ENCODE peak calls at places on chromosome 19, in four cellular contexts. F, D, W and I are unnamed samples.

GRCh38 chr19:58279042-58279924 is 528 bp downstream of the ZNF8 start:
- DNase-seq in F (peak; percentile 82), D (peak; percentile 91), W (peak; percentile 70), I (peak; percentile 58)

GRCh38 chr19:35115538-35115951 is at the start of gene FXYD3:
- DNase-seq in F (no peak), D (no peak), W (no peak), I (peak; percentile 42)

GRCh38 chr19:35353635-35354034 is 4.6 kb upstream of the FFAR3 start:
- DNase-seq in F (no peak), D (no peak), W (no peak), I (no peak)

GRCh38 chr19:51417107-51417806 is at the start of gene SIGLEC10:
- DNase-seq in F (peak; percentile 34), D (peak; percentile 77), W (no peak), I (no peak)

GRCh38 chr19:46341937-46342336 is 5.0 kb upstream of the PPP5C start:
- DNase-seq in F (no peak), D (no peak), W (no peak), I (no peak)

GRCh38 chr19:40390084-40390742 is at the start of gene HIPK4:
- DNase-seq in F (no peak), D (no peak), W (no peak), I (no peak)

GRCh38 chr19:57576661-57577060 is 2.0 kb downstream of the ZNF416 start:
- DNase-seq in F (no peak), D (no peak), W (no peak), I (no peak)

GRCh38 chr19:2549701-2550191 is 73.8 kb downstream of the GADD45B start:
- DNase-seq in F (peak; percentile 73), D (peak; percentile 90), W (peak; percentile 82), I (peak; percentile 53)

GRCh38 chr19:19209372-19209771 is 2.4 kb upstream of the NCAN start:
- DNase-seq in F (no peak), D (no peak), W (no peak), I (no peak)

GRCh38 chr19:11541238-11541637 is 2.6 kb downstream of the CNN1 start:
- DNase-seq in F (no peak), D (no peak), W (no peak), I (no peak)

GRCh38 chr19:1279782-1280341 is 4.5 kb downstream of the FAM174C start:
- DNase-seq in F (peak; percentile 87), D (peak; percentile 94), W (peak; percentile 82), I (peak; percentile 83)
- TF ChIP-seq CTCF in F (peak; percentile 92), D (peak; percentile 94), W (peak; percentile 98), I (peak; percentile 86)

GRCh38 chr19:4013886-4014540 is 6.5 kb downstream of the PIAS4 start:
- DNase-seq in F (no peak), D (peak; percentile 48), W (no peak), I (no peak)

GRCh38 chr19:4010808-4011110 is 3.2 kb downstream of the PIAS4 start:
- DNase-seq in F (no peak), D (no peak), W (no peak), I (no peak)

GRCh38 chr19:4009990-4010807 is 2.7 kb downstream of the PIAS4 start:
- DNase-seq in F (no peak), D (no peak), W (peak; percentile 62), I (no peak)

GRCh38 chr19:4012975-4013634 is 5.6 kb downstream of the PIAS4 start:
- DNase-seq in F (no peak), D (peak; percentile 72), W (no peak), I (no peak)

GRCh38 chr19:4012092-4012974 is 4.8 kb downstream of the PIAS4 start:
- DNase-seq in F (no peak), D (no peak), W (no peak), I (no peak)
- TF ChIP-seq CTCF in F (no peak), D (no peak), W (no peak), I (no peak)

DNA sequence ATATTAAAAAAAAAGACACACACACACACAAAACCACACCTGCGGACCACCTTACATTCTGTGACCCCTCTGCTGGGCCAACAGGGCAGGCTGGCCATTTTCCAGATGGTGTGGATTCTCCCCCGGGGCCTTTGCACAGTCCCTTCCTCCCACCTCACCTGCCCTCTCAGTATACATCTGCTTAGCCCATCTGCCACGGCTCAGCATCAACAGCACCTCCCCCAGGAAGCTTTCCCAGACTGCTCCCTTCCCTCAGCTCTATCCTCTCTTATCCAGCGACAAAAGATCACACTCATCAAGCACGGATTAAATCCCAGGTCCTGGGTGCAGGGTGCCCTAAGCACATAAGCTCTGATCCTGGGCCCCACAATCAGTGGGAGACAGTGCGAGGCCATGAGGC is 4.5 kb downstream of the ZNF787 start:
- DNase-seq in F (no peak), D (no peak), W (no peak), I (no peak)
- TF ChIP-seq CTCF in F (no peak), D (no peak), W (no peak), I (no peak)

DNA sequence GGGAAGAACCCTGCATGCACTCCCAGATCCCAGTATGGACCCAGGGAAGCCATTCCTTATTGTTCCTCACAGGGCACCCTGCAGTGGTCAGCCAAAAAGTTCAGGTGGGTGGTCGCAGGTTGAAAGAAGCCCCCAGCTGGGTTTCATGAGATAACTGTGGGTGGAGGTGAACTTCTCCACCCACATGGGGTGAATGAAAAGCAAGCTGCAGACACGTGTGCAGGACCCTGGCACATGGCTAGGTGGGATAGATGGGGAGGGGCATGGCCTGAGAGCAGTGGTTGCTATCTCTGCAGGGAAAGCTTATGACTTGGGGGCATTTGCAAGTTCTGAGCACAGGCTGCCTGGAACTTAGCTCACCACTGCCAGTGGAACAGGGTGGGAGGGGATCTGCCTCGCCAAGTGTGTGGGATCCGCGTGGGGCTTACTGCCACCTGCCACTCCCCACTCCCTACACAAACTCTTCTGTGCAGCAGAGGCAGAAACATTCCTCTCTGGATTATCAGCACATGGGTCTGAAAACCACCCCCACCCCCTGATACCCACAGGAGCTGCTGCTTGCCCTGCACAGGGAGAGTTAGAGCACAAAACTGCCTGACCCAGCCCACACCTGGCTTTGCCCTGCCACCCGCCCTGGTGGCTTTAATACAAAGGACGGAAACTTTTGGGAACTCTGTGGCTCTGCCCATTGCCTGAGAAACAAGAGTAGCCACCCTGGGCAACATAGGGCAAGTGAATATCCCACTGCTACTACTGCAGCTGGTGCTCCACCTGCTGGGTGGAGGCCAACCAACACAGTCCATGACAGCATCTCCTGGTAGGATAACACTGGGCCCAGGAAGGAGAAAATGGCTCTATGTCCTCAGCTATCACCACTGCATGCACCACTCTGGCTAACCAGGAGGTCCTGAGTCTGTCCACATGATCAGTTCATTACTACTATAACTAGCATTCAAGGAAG is 24.4 kb downstream of the PLA2G4C start:
- DNase-seq in F (no peak), D (no peak), W (no peak), I (no peak)
- TF ChIP-seq CTCF in F (no peak), D (no peak), W (no peak), I (no peak)

DNA sequence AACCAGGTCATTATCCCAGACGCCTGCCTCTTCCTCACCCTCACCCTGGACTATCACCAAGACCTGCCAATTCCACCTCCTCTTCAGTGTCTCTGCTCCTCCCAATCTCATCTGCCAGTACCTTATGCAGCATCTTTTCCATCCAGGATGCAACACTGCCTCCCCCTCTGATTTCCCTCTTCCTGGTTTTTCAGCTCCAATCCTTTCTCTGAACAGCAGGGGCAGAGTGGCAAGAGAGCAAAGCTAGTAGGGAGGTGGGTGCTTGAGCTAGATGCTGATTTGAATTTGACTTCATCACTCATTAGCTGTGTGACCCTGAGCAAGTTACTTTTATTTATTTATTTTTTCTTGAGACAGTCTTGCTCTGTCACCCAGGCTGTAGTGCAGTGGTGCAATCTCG is 25.6 kb upstream of the CABP5 start:
- DNase-seq in F (no peak), D (no peak), W (no peak), I (no peak)
- TF ChIP-seq CTCF in F (no peak), D (no peak), W (no peak), I (no peak)

DNA sequence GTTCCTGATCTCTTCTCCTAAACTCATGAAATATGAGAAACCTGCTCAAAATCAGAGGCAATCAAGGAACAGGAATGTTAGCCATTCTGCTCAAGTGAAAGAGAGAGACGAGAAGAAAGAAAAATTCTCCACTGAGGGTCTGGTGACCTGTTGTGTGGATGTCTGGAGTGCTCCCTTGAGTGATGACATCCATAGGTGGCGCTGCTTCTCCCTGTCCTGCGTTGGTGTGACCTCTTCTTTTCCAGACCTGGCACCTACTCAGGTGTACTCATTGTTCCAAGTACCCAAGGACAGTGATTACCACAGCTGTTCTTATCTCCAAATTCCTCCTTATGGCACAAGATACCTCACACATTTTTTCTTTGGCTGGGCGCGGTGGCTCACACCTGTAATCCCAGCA is 4.0 kb downstream of the ZNF223 start:
- DNase-seq in F (no peak), D (no peak), W (no peak), I (no peak)
- TF ChIP-seq CTCF in F (no peak), D (no peak), W (no peak), I (no peak)